ENCODE peak calls at places on chromosomes 5 and 9, in four cellular contexts. G is NCI-H510A, O is memory B cell, N is glutamatergic neuron. Y is an unnamed sample.

GRCh38 chr5:1345876-1346626 is 1.2 kb upstream of the CLPTM1L start:
- DNase-seq in O (no peak), N (no peak), G (no peak), Y (no peak)

GRCh38 chr9:121984726-121985402 is 108.2 kb downstream of the TTLL11 start:
- DNase-seq in O (no peak), N (no peak), G (no peak), Y (no peak)

GRCh38 chr5:54902817-54903473 is 82.4 kb downstream of the ESM1 start:
- DNase-seq in G (no peak), O (no peak), N (no peak), Y (no peak)

GRCh38 chr5:14439087-14439841 is 142.3 kb upstream of the OTULINL start:
- DNase-seq in G (no peak), N (no peak), O (no peak), Y (no peak)

GRCh38 chr5:128844354-128844923 is 120.8 kb upstream of the SLC27A6 start:
- DNase-seq in O (no peak), N (no peak), G (no peak), Y (no peak)

GRCh38 chr9:93156475-93157008 is 22.5 kb upstream of the NINJ1 start:
- DNase-seq in G (no peak), N (no peak), O (no peak), Y (peak; percentile 56)

GRCh38 chr9:121674952-121675351 is 23.5 kb downstream of the DAB2IP start:
- DNase-seq in N (no peak), G (no peak), O (no peak), Y (no peak)

GRCh38 chr5:36162810-36163486 is 11.0 kb downstream of the SKP2 start:
- DNase-seq in N (no peak), G (no peak), O (no peak), Y (no peak)

GRCh38 chr5:143501176-143501840 is 97.8 kb upstream of the NR3C1 start:
- DNase-seq in G (no peak), N (no peak), O (no peak), Y (no peak)

GRCh38 chr9:116716441-116716840 is 29.3 kb downstream of the TRIM32 start:
- DNase-seq in G (no peak), O (no peak), N (no peak), Y (no peak)

GRCh38 chr5:33824516-33825195 is 67.1 kb downstream of the ADAMTS12 start:
- DNase-seq in O (no peak), G (no peak), N (no peak), Y (no peak)

GRCh38 chr5:82641362-82641988 is 363.3 kb upstream of the RPS23 start:
- DNase-seq in N (no peak), G (peak; percentile 32), O (no peak), Y (peak; percentile 7)

GRCh38 chr9:20297646-20298084 is 324.6 kb downstream of the MLLT3 start:
- DNase-seq in O (no peak), G (no peak), N (no peak), Y (no peak)

GRCh38 chr5:149345892-149346222 is 558 bp downstream of the GRPEL2 start:
- DNase-seq in N (no peak), O (no peak), G (no peak), Y (no peak)

GRCh38 chr9:4741365-4742031 is 496 bp upstream of the AK3 start:
- DNase-seq in N (peak; percentile 45), G (no peak), O (no peak), Y (peak; percentile 14)

GRCh38 chr5:91123896-91124295 is 259.2 kb downstream of the ARRDC3 start:
- DNase-seq in G (no peak), O (no peak), N (no peak), Y (no peak)

GRCh38 chr9:105206821-105207699 is 37.4 kb upstream of the SLC44A1 start:
- DNase-seq in N (no peak), G (no peak), O (no peak), Y (no peak)

GRCh38 chr9:96532173-96532572 is 82.2 kb downstream of the HABP4 start:
- DNase-seq in O (no peak), G (no peak), N (no peak), Y (no peak)

GRCh38 chr5:74028976-74029375 is 403.0 kb downstream of the ARHGEF28 start:
- DNase-seq in G (no peak), O (no peak), N (no peak), Y (no peak)

GRCh38 chr5:61991426-61991825 is 314.6 kb upstream of the KIF2A start:
- DNase-seq in G (no peak), O (no peak), N (no peak), Y (no peak)

GRCh38 chr9:108163321-108164005 is 673.9 kb upstream of the KLF4 start:
- DNase-seq in G (no peak), N (no peak), O (no peak), Y (no peak)

GRCh38 chr9:133306242-133307194 is 29.5 kb downstream of the SURF6 start:
- DNase-seq in N (no peak), O (no peak), G (no peak), Y (no peak)

GRCh38 chr9:22813520-22813919 is 366.9 kb downstream of the DMRTA1 start:
- DNase-seq in O (no peak), N (no peak), G (no peak), Y (no peak)

GRCh38 chr9:128552153-128552743 is at the start of gene SPTAN1:
- DNase-seq in O (peak; percentile 93), N (peak; percentile 94), G (peak; percentile 85), Y (peak; percentile 90)

GRCh38 chr9:137811283-137811870 is 66.2 kb upstream of the CACNA1B start:
- DNase-seq in N (no peak), G (no peak), O (no peak), Y (no peak)

GRCh38 chr5:72387985-72388384 is 67.8 kb downstream of the PTCD2 start:
- DNase-seq in G (no peak), N (no peak), O (no peak), Y (no peak)

GRCh38 chr9:109880276-109881169 is 100.5 kb downstream of the PALM2AKAP2 start:
- DNase-seq in G (no peak), O (peak; percentile 32), N (peak; percentile 28), Y (no peak)

GRCh38 chr5:136070486-136071285 is 41.9 kb downstream of the TGFBI start:
- DNase-seq in G (no peak), N (peak; percentile 53), O (no peak), Y (no peak)

Y was measured in GM12892.